ENCODE peak calls at places on chromosomes 1 and 21, in four cellular contexts. One of them, this sample, is unnamed.

GRCh38 chr1:59738152-59738551 is 76.6 kb upstream of the HOOK1 start:
- DNase-seq in effector memory CD4-positive, alpha-beta T cell: no peak
- DNase-seq in aorta: no peak
- DNase-seq in cardiac fibroblast: no peak
- DNase-seq in this sample: peak

GRCh38 chr1:228420968-228421826 is 4.5 kb upstream of the TRIM17 start:
- DNase-seq in cardiac fibroblast: no peak
- DNase-seq in aorta: peak
- DNase-seq in effector memory CD4-positive, alpha-beta T cell: no peak
- DNase-seq in this sample: no peak

GRCh38 chr1:100440075-100440809 is 87.9 kb downstream of the CDC14A start:
- DNase-seq in aorta: no peak
- DNase-seq in cardiac fibroblast: no peak
- DNase-seq in effector memory CD4-positive, alpha-beta T cell: peak
- DNase-seq in this sample: no peak

GRCh38 chr21:34091032-34091431 is 17.7 kb downstream of the MRPS6 start:
- DNase-seq in effector memory CD4-positive, alpha-beta T cell: no peak
- DNase-seq in aorta: no peak
- DNase-seq in cardiac fibroblast: no peak
- DNase-seq in this sample: no peak

GRCh38 chr1:118304722-118305344 is 119.8 kb upstream of the SPAG17 start:
- DNase-seq in effector memory CD4-positive, alpha-beta T cell: no peak
- DNase-seq in cardiac fibroblast: peak
- DNase-seq in aorta: no peak
- DNase-seq in this sample: peak

GRCh38 chr21:37564924-37565529 is 198.5 kb downstream of the DYRK1A start:
- DNase-seq in cardiac fibroblast: no peak
- DNase-seq in aorta: no peak
- DNase-seq in effector memory CD4-positive, alpha-beta T cell: no peak
- DNase-seq in this sample: peak

GRCh38 chr1:159172599-159173291 is 1.3 kb downstream of the CADM3 start:
- DNase-seq in effector memory CD4-positive, alpha-beta T cell: no peak
- DNase-seq in aorta: no peak
- DNase-seq in cardiac fibroblast: peak
- DNase-seq in this sample: peak

GRCh38 chr1:101081496-101082282 is 56.1 kb upstream of the DPH5 start:
- DNase-seq in effector memory CD4-positive, alpha-beta T cell: no peak
- DNase-seq in cardiac fibroblast: no peak
- DNase-seq in aorta: no peak
- DNase-seq in this sample: no peak

GRCh38 chr1:5913078-5913845 is 79.0 kb downstream of the NPHP4 start:
- DNase-seq in cardiac fibroblast: no peak
- DNase-seq in aorta: peak
- DNase-seq in effector memory CD4-positive, alpha-beta T cell: no peak
- DNase-seq in this sample: no peak

GRCh38 chr1:34983700-34984355 is 1.3 kb downstream of the TMEM35B start:
- DNase-seq in cardiac fibroblast: peak
- DNase-seq in aorta: no peak
- DNase-seq in effector memory CD4-positive, alpha-beta T cell: no peak
- DNase-seq in this sample: no peak

GRCh38 chr1:77757066-77757584 is 2.5 kb downstream of the USP33 start:
- DNase-seq in effector memory CD4-positive, alpha-beta T cell: no peak
- DNase-seq in cardiac fibroblast: peak
- DNase-seq in aorta: no peak
- DNase-seq in this sample: no peak

GRCh38 chr1:85174492-85174891 is 26.3 kb downstream of the SYDE2 start:
- DNase-seq in effector memory CD4-positive, alpha-beta T cell: no peak
- DNase-seq in aorta: no peak
- DNase-seq in cardiac fibroblast: no peak
- DNase-seq in this sample: no peak

GRCh38 chr1:164756741-164757140 is 197.8 kb downstream of the PBX1 start:
- DNase-seq in effector memory CD4-positive, alpha-beta T cell: no peak
- DNase-seq in aorta: no peak
- DNase-seq in cardiac fibroblast: no peak
- DNase-seq in this sample: no peak

GRCh38 chr1:4402032-4402431 is 252.4 kb upstream of the AJAP1 start:
- DNase-seq in cardiac fibroblast: no peak
- DNase-seq in aorta: no peak
- DNase-seq in effector memory CD4-positive, alpha-beta T cell: no peak
- DNase-seq in this sample: no peak

GRCh38 chr1:154220970-154221814 is 437 bp downstream of the UBAP2L start:
- DNase-seq in effector memory CD4-positive, alpha-beta T cell: peak
- DNase-seq in aorta: peak
- DNase-seq in cardiac fibroblast: peak
- DNase-seq in this sample: peak

GRCh38 chr21:16535100-16535418 is 805.3 kb downstream of the USP25 start:
- DNase-seq in effector memory CD4-positive, alpha-beta T cell: no peak
- DNase-seq in aorta: peak
- DNase-seq in cardiac fibroblast: peak
- DNase-seq in this sample: peak

GRCh38 chr1:18881642-18882431 is 20.5 kb downstream of the ALDH4A1 start:
- DNase-seq in effector memory CD4-positive, alpha-beta T cell: no peak
- DNase-seq in cardiac fibroblast: no peak
- DNase-seq in aorta: no peak
- DNase-seq in this sample: no peak

GRCh38 chr1:31010081-31010989 is 55.2 kb downstream of the PUM1 start:
- DNase-seq in cardiac fibroblast: no peak
- DNase-seq in aorta: no peak
- DNase-seq in effector memory CD4-positive, alpha-beta T cell: no peak
- DNase-seq in this sample: no peak

GRCh38 chr1:33446590-33446989 is 15.7 kb upstream of the PHC2 start:
- DNase-seq in aorta: no peak
- DNase-seq in effector memory CD4-positive, alpha-beta T cell: no peak
- DNase-seq in cardiac fibroblast: no peak
- DNase-seq in this sample: no peak

GRCh38 chr1:215141460-215141859 is 58.9 kb downstream of the KCNK2 start:
- DNase-seq in cardiac fibroblast: no peak
- DNase-seq in aorta: no peak
- DNase-seq in effector memory CD4-positive, alpha-beta T cell: no peak
- DNase-seq in this sample: no peak

GRCh38 chr1:169890761-169891538 is 2.7 kb downstream of the SCYL3 start:
- DNase-seq in cardiac fibroblast: no peak
- DNase-seq in effector memory CD4-positive, alpha-beta T cell: no peak
- DNase-seq in aorta: no peak
- DNase-seq in this sample: no peak

GRCh38 chr21:44919913-44920693 is 596 bp downstream of the ITGB2 start:
- DNase-seq in cardiac fibroblast: no peak
- DNase-seq in effector memory CD4-positive, alpha-beta T cell: no peak
- DNase-seq in aorta: no peak
- DNase-seq in this sample: no peak

GRCh38 chr1:164310166-164310565 is 248.8 kb upstream of the PBX1 start:
- DNase-seq in cardiac fibroblast: no peak
- DNase-seq in aorta: no peak
- DNase-seq in effector memory CD4-positive, alpha-beta T cell: no peak
- DNase-seq in this sample: no peak

GRCh38 chr1:213249395-213249794 is 198.4 kb downstream of the RPS6KC1 start:
- DNase-seq in effector memory CD4-positive, alpha-beta T cell: no peak
- DNase-seq in aorta: no peak
- DNase-seq in cardiac fibroblast: no peak
- DNase-seq in this sample: no peak
- H3K4me3 ChIP-seq in effector memory CD4-positive, alpha-beta T cell: no peak
- H3K4me3 ChIP-seq in aorta: no peak
- H3K4me3 ChIP-seq in cardiac fibroblast: no peak
- H3K4me3 ChIP-seq in this sample: no peak

DNA sequence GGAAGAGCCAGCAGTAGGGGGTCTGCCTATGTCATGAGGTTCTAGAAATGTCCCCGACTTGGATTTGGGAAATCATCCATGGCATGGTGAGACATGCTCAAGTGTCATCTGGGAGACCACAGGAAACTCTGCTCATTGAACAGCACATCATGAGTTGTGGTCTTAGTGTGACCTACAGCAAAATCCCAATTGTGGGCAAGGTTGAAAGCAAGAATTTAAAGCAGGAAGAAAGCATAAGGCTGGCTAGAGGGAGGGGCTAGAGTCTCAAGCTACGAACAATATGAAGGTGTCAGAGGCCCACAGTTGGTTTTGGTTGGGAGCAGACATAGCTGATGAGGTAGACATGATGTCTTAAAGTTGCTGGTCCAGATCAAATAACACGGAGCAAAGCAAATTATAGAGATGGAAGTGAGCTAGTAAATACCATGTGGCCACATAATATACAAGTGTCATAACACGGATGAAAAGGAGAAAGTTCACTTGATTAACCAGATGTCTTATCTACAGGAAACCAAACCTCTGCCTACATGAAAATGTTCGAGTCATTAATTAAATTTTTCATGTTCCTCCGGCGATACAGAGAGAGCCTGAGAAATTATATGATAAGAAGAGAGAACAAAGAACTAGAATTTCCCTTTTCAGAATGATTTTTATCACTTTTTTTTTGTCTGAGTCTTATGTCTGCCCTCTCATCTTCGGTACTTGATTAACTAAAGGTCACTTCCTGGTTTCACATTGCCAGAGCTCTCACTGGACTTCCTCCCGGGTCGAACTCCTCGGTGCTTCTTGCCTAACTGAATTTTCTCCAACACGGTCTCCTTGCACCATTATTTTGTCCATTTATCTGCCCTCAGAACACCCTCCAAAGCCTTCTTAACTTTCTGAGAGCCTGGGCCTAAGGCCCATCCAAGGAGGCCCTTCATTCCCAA is 67.5 kb upstream of the DUSP10 start:
- DNase-seq in aorta: no peak
- DNase-seq in effector memory CD4-positive, alpha-beta T cell: no peak
- DNase-seq in cardiac fibroblast: no peak
- DNase-seq in this sample: no peak
- H3K4me3 ChIP-seq in aorta: no peak
- H3K4me3 ChIP-seq in effector memory CD4-positive, alpha-beta T cell: no peak
- H3K4me3 ChIP-seq in cardiac fibroblast: no peak
- H3K4me3 ChIP-seq in this sample: no peak

GRCh38 chr1:193417945-193418744 is 231.7 kb upstream of the B3GALT2 start:
- DNase-seq in cardiac fibroblast: peak
- DNase-seq in aorta: no peak
- DNase-seq in effector memory CD4-positive, alpha-beta T cell: no peak
- DNase-seq in this sample: no peak
- H3K4me3 ChIP-seq in cardiac fibroblast: no peak
- H3K4me3 ChIP-seq in aorta: peak
- H3K4me3 ChIP-seq in effector memory CD4-positive, alpha-beta T cell: peak
- H3K4me3 ChIP-seq in this sample: peak

DNA sequence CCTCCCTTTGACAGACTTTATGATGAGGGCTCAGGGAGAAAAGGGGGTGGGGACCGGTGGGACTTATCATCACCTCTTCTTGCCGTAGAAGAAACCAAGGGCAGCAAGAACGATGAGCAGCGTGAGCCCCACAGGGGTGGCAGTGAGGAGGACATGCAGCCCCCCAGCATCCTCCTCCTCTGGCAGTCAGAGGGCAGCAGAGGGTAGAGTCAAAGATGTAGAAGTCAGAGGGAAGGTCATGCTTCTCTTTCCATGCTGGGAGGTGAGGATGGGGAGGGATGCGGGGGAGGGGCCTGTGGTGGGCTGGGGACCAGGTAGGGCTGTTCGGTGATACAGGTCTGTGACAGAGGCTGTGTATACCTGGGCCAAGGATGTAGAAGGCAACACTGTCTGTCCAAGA is 14.8 kb downstream of the INSRR start:
- DNase-seq in aorta: no peak
- DNase-seq in cardiac fibroblast: no peak
- DNase-seq in effector memory CD4-positive, alpha-beta T cell: no peak
- DNase-seq in this sample: no peak
- H3K4me3 ChIP-seq in aorta: no peak
- H3K4me3 ChIP-seq in cardiac fibroblast: no peak
- H3K4me3 ChIP-seq in effector memory CD4-positive, alpha-beta T cell: no peak
- H3K4me3 ChIP-seq in this sample: no peak

GRCh38 chr1:115648717-115649691 is 7.2 kb downstream of the VANGL1 start:
- DNase-seq in cardiac fibroblast: peak
- DNase-seq in aorta: no peak
- DNase-seq in effector memory CD4-positive, alpha-beta T cell: no peak
- DNase-seq in this sample: no peak
- H3K4me3 ChIP-seq in cardiac fibroblast: no peak
- H3K4me3 ChIP-seq in aorta: no peak
- H3K4me3 ChIP-seq in effector memory CD4-positive, alpha-beta T cell: no peak
- H3K4me3 ChIP-seq in this sample: no peak

GRCh38 chr1:10615336-10615735 is 140.6 kb downstream of the PEX14 start:
- DNase-seq in cardiac fibroblast: no peak
- DNase-seq in aorta: no peak
- DNase-seq in effector memory CD4-positive, alpha-beta T cell: no peak
- DNase-seq in this sample: no peak

GRCh38 chr1:10613340-10613739 is 138.6 kb downstream of the PEX14 start:
- DNase-seq in effector memory CD4-positive, alpha-beta T cell: no peak
- DNase-seq in aorta: no peak
- DNase-seq in cardiac fibroblast: no peak
- DNase-seq in this sample: no peak

GRCh38 chr1:10615932-10616671 is 141.4 kb downstream of the PEX14 start:
- DNase-seq in aorta: no peak
- DNase-seq in effector memory CD4-positive, alpha-beta T cell: no peak
- DNase-seq in cardiac fibroblast: no peak
- DNase-seq in this sample: no peak

GRCh38 chr1:10613861-10614260 is 139.1 kb downstream of the PEX14 start:
- DNase-seq in aorta: no peak
- DNase-seq in effector memory CD4-positive, alpha-beta T cell: no peak
- DNase-seq in cardiac fibroblast: no peak
- DNase-seq in this sample: no peak

DNA sequence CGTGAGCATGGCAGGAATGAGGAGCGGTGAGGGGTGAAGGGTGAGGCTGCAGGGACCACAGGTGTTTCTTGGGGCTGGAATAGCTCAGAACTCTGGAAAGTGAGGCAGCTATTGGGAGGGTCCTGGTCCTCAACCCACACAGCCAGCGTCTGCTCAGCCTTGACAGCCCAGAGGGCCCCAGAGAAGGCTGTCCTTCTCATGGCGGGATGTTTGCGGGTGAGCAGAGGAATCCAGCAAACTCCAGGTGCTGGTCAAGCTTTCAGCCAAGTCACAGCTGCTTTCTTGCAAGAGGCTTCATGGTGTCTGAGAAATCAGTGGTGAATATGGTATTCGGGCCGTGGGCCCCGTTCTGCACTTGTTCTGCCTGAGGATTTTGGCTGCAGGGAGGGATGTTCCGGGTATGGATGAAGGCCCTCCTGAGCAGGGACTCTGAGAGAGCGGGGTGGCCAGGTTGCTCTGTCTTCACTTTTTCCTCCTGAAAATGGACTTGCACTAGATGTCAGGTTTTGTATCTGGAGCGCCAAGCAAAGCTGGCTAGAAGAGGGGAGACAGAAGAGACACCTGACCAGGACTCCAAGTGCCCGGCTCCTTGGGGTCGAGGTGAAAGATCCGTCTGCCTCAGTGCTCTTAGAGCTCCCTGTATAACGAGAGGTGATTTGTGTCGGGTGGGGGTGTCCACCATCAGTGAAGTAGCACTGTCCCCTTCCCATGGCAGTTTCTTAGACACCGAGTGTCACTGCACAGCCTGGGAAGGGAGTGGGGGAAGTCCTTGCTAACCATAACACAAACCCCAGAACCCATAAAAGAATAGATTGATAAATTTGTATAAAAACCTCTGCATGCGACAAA is 139.9 kb downstream of the PEX14 start:
- DNase-seq in effector memory CD4-positive, alpha-beta T cell: no peak
- DNase-seq in aorta: no peak
- DNase-seq in cardiac fibroblast: no peak
- DNase-seq in this sample: no peak
- H3K4me3 ChIP-seq in effector memory CD4-positive, alpha-beta T cell: no peak
- H3K4me3 ChIP-seq in aorta: no peak
- H3K4me3 ChIP-seq in cardiac fibroblast: no peak
- H3K4me3 ChIP-seq in this sample: no peak

This sample was measured in MG63.